ENCODE peak calls at places on chromosomes 2 and 18, in eight cellular contexts. B, S, A, J, P, I, N and H are unnamed samples.

GRCh38 chr2:102313025-102313424 is 1.7 kb downstream of the IL1RL1 start:
- ATAC-seq in B (no peak), S (no peak), A (peak; percentile 42), J (no peak), P (no peak), I (no peak), N (no peak), H (no peak)

GRCh38 chr18:52670903-52671302 is 330.9 kb downstream of the DCC start:
- ATAC-seq in B (no peak), S (no peak), A (no peak), J (no peak), P (no peak), I (no peak), N (no peak), H (no peak)

GRCh38 chr2:138059487-138059886 is 95.2 kb downstream of the HNMT start:
- ATAC-seq in B (peak; percentile 46), S (no peak), A (no peak), J (no peak), P (peak; percentile 74), I (no peak), N (no peak), H (no peak)

GRCh38 chr2:11710210-11710609 is 36.2 kb upstream of the LPIN1 start:
- ATAC-seq in B (peak; percentile 12), S (no peak), A (no peak), J (no peak), P (no peak), I (no peak), N (no peak), H (peak; percentile 86)

GRCh38 chr2:152950125-152950524 is 231.7 kb downstream of the ARL6IP6 start:
- ATAC-seq in B (no peak), S (no peak), A (no peak), J (no peak), P (no peak), I (no peak), N (peak; percentile 38), H (no peak)

GRCh38 chr2:147108553-147108952 is 736.3 kb upstream of the ACVR2A start:
- ATAC-seq in B (peak; percentile 69), S (no peak), A (no peak), J (no peak), P (no peak), I (no peak), N (no peak), H (no peak)

GRCh38 chr2:219127236-219127635 is 33.4 kb downstream of the NHEJ1 start:
- ATAC-seq in B (peak; percentile 14), S (no peak), A (no peak), J (no peak), P (no peak), I (no peak), N (no peak), H (no peak)

GRCh38 chr2:69604844-69605243 is 38.7 kb downstream of the AAK1 start:
- ATAC-seq in B (peak; percentile 7), S (no peak), A (no peak), J (no peak), P (no peak), I (no peak), N (no peak), H (no peak)

GRCh38 chr2:211138551-211138950 is 582.2 kb downstream of the CPS1 start:
- ATAC-seq in B (no peak), S (no peak), A (no peak), J (no peak), P (no peak), I (no peak), N (no peak), H (no peak)

GRCh38 chr2:127084611-127085031 is 22.3 kb downstream of the BIN1 start:
- ATAC-seq in B (no peak), S (no peak), A (peak; percentile 26), J (no peak), P (no peak), I (no peak), N (no peak), H (no peak)

GRCh38 chr2:98458667-98459380 is 14.2 kb downstream of the INPP4A start:
- ATAC-seq in B (no peak), S (no peak), A (no peak), J (no peak), P (no peak), I (no peak), N (peak; percentile 11), H (no peak)

GRCh38 chr2:118841828-118842461 is 5.5 kb downstream of the EN1 start:
- ATAC-seq in B (no peak), S (no peak), A (no peak), J (no peak), P (no peak), I (no peak), N (peak; percentile 2), H (no peak)

GRCh38 chr2:72222829-72223564 is 75.3 kb upstream of the CYP26B1 start:
- ATAC-seq in B (no peak), S (no peak), A (no peak), J (no peak), P (no peak), I (no peak), N (no peak), H (no peak)

GRCh38 chr2:154706660-154707059 is 8.2 kb downstream of the KCNJ3 start:
- ATAC-seq in B (no peak), S (no peak), A (no peak), J (no peak), P (no peak), I (no peak), N (no peak), H (no peak)

GRCh38 chr2:201847483-201847882 is 41.1 kb downstream of the CDK15 start:
- ATAC-seq in B (no peak), S (no peak), A (no peak), J (no peak), P (no peak), I (no peak), N (no peak), H (no peak)

GRCh38 chr2:18519991-18520604 is 40.4 kb downstream of the RDH14 start:
- ATAC-seq in B (peak; percentile 34), S (peak; percentile 37), A (peak; percentile 74), J (peak; percentile 35), P (peak; percentile 36), I (peak; percentile 39), N (peak; percentile 47), H (peak; percentile 28)

GRCh38 chr2:53473236-53473635 is 294.4 kb upstream of the CHAC2 start:
- ATAC-seq in B (peak; percentile 14), S (peak; percentile 43), A (no peak), J (peak; percentile 58), P (peak; percentile 69), I (peak; percentile 94), N (peak; percentile 81), H (no peak)

GRCh38 chr2:45028276-45028675 is 19.0 kb upstream of the SIX2 start:
- ATAC-seq in B (no peak), S (no peak), A (no peak), J (peak; percentile 50), P (no peak), I (no peak), N (no peak), H (no peak)

GRCh38 chr2:102575888-102576287 is 43.5 kb upstream of the SLC9A2 start:
- ATAC-seq in B (no peak), S (no peak), A (no peak), J (no peak), P (no peak), I (no peak), N (no peak), H (no peak)

DNA sequence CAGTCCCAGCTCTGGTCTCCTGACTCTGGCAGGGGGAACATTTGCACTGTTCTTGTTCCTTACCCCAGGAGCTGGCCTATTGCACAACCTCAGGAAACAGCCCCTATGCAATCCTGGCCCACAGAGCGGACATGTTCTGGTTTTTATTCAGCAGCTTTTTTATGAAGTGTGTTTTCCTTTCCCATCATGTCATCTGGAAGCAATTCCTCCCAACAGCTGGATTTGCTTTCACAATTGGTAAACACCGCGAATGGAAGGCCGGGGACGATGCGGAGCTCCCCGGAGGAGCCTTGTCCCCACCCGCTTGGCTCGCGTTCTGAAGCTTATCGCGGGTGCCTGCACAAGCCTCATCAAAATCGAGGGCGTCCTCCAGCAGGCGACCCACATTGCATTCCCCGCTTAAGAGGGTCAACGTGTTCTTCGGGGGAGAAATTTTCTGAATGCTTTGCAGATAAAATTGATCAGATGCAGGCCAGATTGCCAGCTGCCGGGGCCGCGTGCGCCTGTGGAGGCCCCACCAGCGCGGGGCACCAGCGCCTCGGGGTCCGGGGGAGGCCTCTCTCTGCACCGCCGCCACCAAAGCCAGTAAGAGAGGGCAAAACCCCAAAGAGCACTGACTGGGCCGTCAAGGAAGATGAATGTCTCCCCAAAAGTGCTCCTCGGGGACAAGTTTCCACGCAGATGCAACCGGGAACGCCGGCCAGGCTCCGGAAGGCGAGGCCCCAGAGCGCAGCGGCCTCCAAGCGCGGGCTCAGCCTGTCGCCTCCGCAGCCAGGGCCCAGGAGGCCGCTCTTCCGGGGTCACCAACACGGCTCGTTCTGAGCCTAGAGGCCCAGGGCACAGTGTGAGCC is 60.3 kb upstream of the SP3 start:
- ATAC-seq in B (peak; percentile 90), S (no peak), A (no peak), J (no peak), P (peak; percentile 46), I (peak; percentile 77), N (peak; percentile 10), H (peak; percentile 88)
- TF ChIP-seq POLR2AphosphoS5 in B (peak; percentile 86), S (no peak), A (no peak), J (no peak), P (no peak), I (no peak), N (no peak), H (peak; percentile 68)

GRCh38 chr2:178267660-178268059 is 73.3 kb downstream of the OSBPL6 start:
- ATAC-seq in B (no peak), S (no peak), A (no peak), J (no peak), P (no peak), I (no peak), N (no peak), H (no peak)
- H3K4me1 ChIP-seq in B (no peaks in the 10 kb centered on the region), S (no peaks in the 10 kb centered on the region), A (no peaks in the 10 kb centered on the region), J (no peaks in the 10 kb centered on the region), P (peaks cover 40% of the 10 kb centered on the region), I (no peaks in the 10 kb centered on the region), N (peaks cover 30% of the 10 kb centered on the region), H (peaks cover 3% of the 10 kb centered on the region)

GRCh38 chr2:33133436-33133835 is 186.7 kb downstream of the LTBP1 start:
- ATAC-seq in B (peak; percentile 25), S (no peak), A (no peak), J (no peak), P (peak; percentile 64), I (peak; percentile 51), N (no peak), H (peak; percentile 55)
- TF ChIP-seq POLR2AphosphoS5 in B (no peak), S (no peak), A (no peak), J (no peak), P (no peak), I (no peak), N (no peak), H (peak; percentile 58)

DNA sequence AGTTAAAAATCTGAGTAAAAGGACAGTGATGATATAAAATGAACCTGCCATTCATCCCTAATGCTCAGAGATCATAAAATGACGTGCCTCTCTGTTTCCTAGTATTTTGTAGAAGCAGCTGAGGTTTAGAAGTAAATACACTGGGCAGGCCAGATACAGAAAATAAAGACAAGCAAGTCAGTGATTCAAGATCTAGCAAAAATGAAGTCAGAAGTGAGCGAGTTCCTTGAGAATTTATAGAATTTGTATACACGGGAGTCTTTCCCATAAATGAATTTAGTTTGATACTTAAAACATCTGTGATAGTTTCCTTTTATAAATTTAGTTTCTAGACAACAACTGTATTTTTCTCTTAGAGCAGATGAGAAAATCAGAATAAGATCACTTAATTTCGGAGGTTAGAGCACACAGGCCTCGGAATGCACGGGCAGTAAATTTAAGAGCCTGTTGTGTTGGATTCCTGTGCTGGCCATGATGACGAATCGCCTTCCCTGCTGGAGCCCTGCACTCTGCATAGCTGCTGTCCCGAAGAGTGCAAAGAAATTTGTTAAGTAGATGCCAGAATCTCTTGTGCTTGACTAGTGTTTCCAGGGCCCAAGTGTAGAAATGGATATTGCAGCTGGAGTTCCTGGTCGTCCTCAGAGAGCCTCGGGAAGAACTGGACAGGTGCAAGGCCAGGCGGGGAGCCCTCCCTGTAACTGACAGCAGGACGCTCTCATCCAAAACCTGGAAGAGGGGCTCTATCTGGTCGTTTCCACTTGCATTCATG is 83.7 kb upstream of the RBM44 start:
- ATAC-seq in B (peak; percentile 55), S (no peak), A (peak; percentile 74), J (no peak), P (no peak), I (peak; percentile 77), N (peak; percentile 66), H (peak; percentile 88)
- H3K4me1 ChIP-seq in B (peaks cover 66% of the 10 kb centered on the region), S (no peaks in the 10 kb centered on the region), A (peaks cover 24% of the 10 kb centered on the region), J (no peaks in the 10 kb centered on the region), P (no peaks in the 10 kb centered on the region), I (peaks cover 50% of the 10 kb centered on the region), N (peaks cover 43% of the 10 kb centered on the region), H (peaks cover 16% of the 10 kb centered on the region)